ENCODE peak calls at places on chromosomes 12 and 14, in six cellular contexts. One of them, this sample, is unnamed.

GRCh38 chr14:32677381-32677780 is 261.3 kb upstream of the NPAS3 start:
- DNase-seq in Peyer's patch: no peak
- DNase-seq in lower leg skin: no peak
- DNase-seq in heart left ventricle: no peak
- DNase-seq in T-helper 2 cell: no peak
- DNase-seq in iris pigment epithelial cell: no peak
- DNase-seq in this sample: no peak

GRCh38 chr14:32256606-32257005 is 53.5 kb upstream of the RNU6-8 start:
- DNase-seq in T-helper 2 cell: no peak
- DNase-seq in lower leg skin: no peak
- DNase-seq in iris pigment epithelial cell: peak; percentile 67
- DNase-seq in Peyer's patch: no peak
- DNase-seq in heart left ventricle: no peak
- DNase-seq in this sample: peak; percentile 69

GRCh38 chr14:20630340-20631022 is 11.0 kb downstream of the OR6S1 start:
- DNase-seq in heart left ventricle: no peak
- DNase-seq in lower leg skin: no peak
- DNase-seq in T-helper 2 cell: peak; percentile 48
- DNase-seq in iris pigment epithelial cell: peak; percentile 71
- DNase-seq in Peyer's patch: peak; percentile 53
- DNase-seq in this sample: peak; percentile 7

GRCh38 chr12:96094201-96094600 is 58.8 kb upstream of the LTA4H start:
- DNase-seq in heart left ventricle: no peak
- DNase-seq in T-helper 2 cell: peak; percentile 53
- DNase-seq in lower leg skin: peak; percentile 18
- DNase-seq in iris pigment epithelial cell: no peak
- DNase-seq in Peyer's patch: no peak
- DNase-seq in this sample: no peak

GRCh38 chr12:128729628-128730121 is 94.1 kb downstream of the SLC15A4 start:
- DNase-seq in iris pigment epithelial cell: no peak
- DNase-seq in Peyer's patch: no peak
- DNase-seq in lower leg skin: no peak
- DNase-seq in T-helper 2 cell: no peak
- DNase-seq in heart left ventricle: no peak
- DNase-seq in this sample: no peak

GRCh38 chr12:6551496-6552139 is 4.2 kb downstream of the IFFO1 start:
- DNase-seq in Peyer's patch: no peak
- DNase-seq in iris pigment epithelial cell: peak; percentile 84
- DNase-seq in lower leg skin: no peak
- DNase-seq in T-helper 2 cell: no peak
- DNase-seq in heart left ventricle: peak; percentile 67
- DNase-seq in this sample: peak; percentile 65

GRCh38 chr14:90408713-90409112 is 11.9 kb downstream of the CALM1 start:
- DNase-seq in lower leg skin: no peak
- DNase-seq in iris pigment epithelial cell: peak; percentile 13
- DNase-seq in heart left ventricle: no peak
- DNase-seq in Peyer's patch: no peak
- DNase-seq in T-helper 2 cell: no peak
- DNase-seq in this sample: no peak

GRCh38 chr12:2053675-2054070 is 886 bp downstream of the CACNA1C start:
- DNase-seq in lower leg skin: no peak
- DNase-seq in Peyer's patch: no peak
- DNase-seq in T-helper 2 cell: no peak
- DNase-seq in iris pigment epithelial cell: no peak
- DNase-seq in heart left ventricle: no peak
- DNase-seq in this sample: no peak

GRCh38 chr12:15627995-15628945 is 160.9 kb downstream of the EPS8 start:
- DNase-seq in Peyer's patch: no peak
- DNase-seq in lower leg skin: no peak
- DNase-seq in T-helper 2 cell: no peak
- DNase-seq in iris pigment epithelial cell: peak; percentile 68
- DNase-seq in heart left ventricle: no peak
- DNase-seq in this sample: peak; percentile 80

GRCh38 chr12:109115758-109116610 is at the start of gene ACACB:
- DNase-seq in lower leg skin: peak; percentile 75
- DNase-seq in heart left ventricle: peak; percentile 92
- DNase-seq in Peyer's patch: peak; percentile 83
- DNase-seq in T-helper 2 cell: no peak
- DNase-seq in iris pigment epithelial cell: no peak
- DNase-seq in this sample: peak; percentile 46

GRCh38 chr12:93476555-93476954 is 9.2 kb downstream of the MRPL42 start:
- DNase-seq in heart left ventricle: no peak
- DNase-seq in iris pigment epithelial cell: no peak
- DNase-seq in Peyer's patch: no peak
- DNase-seq in lower leg skin: no peak
- DNase-seq in T-helper 2 cell: no peak
- DNase-seq in this sample: peak; percentile 21

GRCh38 chr14:101665478-101666078 is 95.9 kb upstream of the PPP2R5C start:
- DNase-seq in iris pigment epithelial cell: peak; percentile 53
- DNase-seq in heart left ventricle: no peak
- DNase-seq in Peyer's patch: peak; percentile 49
- DNase-seq in lower leg skin: no peak
- DNase-seq in T-helper 2 cell: peak; percentile 38
- DNase-seq in this sample: peak; percentile 46

GRCh38 chr12:26746315-26746714 is 86.7 kb downstream of the ITPR2 start:
- DNase-seq in iris pigment epithelial cell: peak; percentile 88
- DNase-seq in Peyer's patch: no peak
- DNase-seq in lower leg skin: no peak
- DNase-seq in heart left ventricle: no peak
- DNase-seq in T-helper 2 cell: peak; percentile 56
- DNase-seq in this sample: peak; percentile 70

GRCh38 chr12:122067966-122068365 is 10.6 kb upstream of the MLXIP start:
- DNase-seq in T-helper 2 cell: peak; percentile 67
- DNase-seq in iris pigment epithelial cell: peak; percentile 85
- DNase-seq in Peyer's patch: peak; percentile 92
- DNase-seq in lower leg skin: no peak
- DNase-seq in heart left ventricle: no peak
- DNase-seq in this sample: peak; percentile 73

GRCh38 chr12:51836833-51837184 is 11.7 kb downstream of the FIGNL2 start:
- DNase-seq in Peyer's patch: no peak
- DNase-seq in heart left ventricle: no peak
- DNase-seq in iris pigment epithelial cell: no peak
- DNase-seq in T-helper 2 cell: no peak
- DNase-seq in lower leg skin: no peak
- DNase-seq in this sample: no peak

GRCh38 chr12:120110550-120111501 is 5.7 kb downstream of the RAB35 start:
- DNase-seq in T-helper 2 cell: peak; percentile 74
- DNase-seq in heart left ventricle: peak; percentile 75
- DNase-seq in lower leg skin: peak; percentile 59
- DNase-seq in iris pigment epithelial cell: no peak
- DNase-seq in Peyer's patch: peak; percentile 82
- DNase-seq in this sample: no peak

GRCh38 chr14:74910556-74910955 is 12.5 kb downstream of the RPS6KL1 start:
- DNase-seq in heart left ventricle: no peak
- DNase-seq in T-helper 2 cell: no peak
- DNase-seq in iris pigment epithelial cell: no peak
- DNase-seq in lower leg skin: no peak
- DNase-seq in Peyer's patch: no peak
- DNase-seq in this sample: no peak

GRCh38 chr12:126668538-126668937 is 1598.4 kb upstream of the TMEM132C start:
- DNase-seq in Peyer's patch: no peak
- DNase-seq in iris pigment epithelial cell: peak; percentile 70
- DNase-seq in heart left ventricle: no peak
- DNase-seq in T-helper 2 cell: no peak
- DNase-seq in lower leg skin: no peak
- DNase-seq in this sample: peak; percentile 87

GRCh38 chr12:62346817-62347216 is 86.6 kb downstream of the USP15 start:
- DNase-seq in Peyer's patch: no peak
- DNase-seq in heart left ventricle: no peak
- DNase-seq in T-helper 2 cell: no peak
- DNase-seq in iris pigment epithelial cell: no peak
- DNase-seq in lower leg skin: no peak
- DNase-seq in this sample: no peak

GRCh38 chr12:88416786-88417185 is 163.5 kb downstream of the KITLG start:
- DNase-seq in Peyer's patch: no peak
- DNase-seq in lower leg skin: no peak
- DNase-seq in iris pigment epithelial cell: no peak
- DNase-seq in heart left ventricle: no peak
- DNase-seq in T-helper 2 cell: no peak
- DNase-seq in this sample: no peak

GRCh38 chr14:72599579-72600470 is 294.1 kb downstream of the DPF3 start:
- DNase-seq in iris pigment epithelial cell: no peak
- DNase-seq in Peyer's patch: no peak
- DNase-seq in lower leg skin: no peak
- DNase-seq in T-helper 2 cell: no peak
- DNase-seq in heart left ventricle: no peak
- DNase-seq in this sample: peak; percentile 54

GRCh38 chr14:92973265-92973797 is 50.4 kb downstream of the CHGA start:
- DNase-seq in iris pigment epithelial cell: peak; percentile 30
- DNase-seq in T-helper 2 cell: no peak
- DNase-seq in Peyer's patch: peak; percentile 80
- DNase-seq in heart left ventricle: peak; percentile 88
- DNase-seq in lower leg skin: peak; percentile 63
- DNase-seq in this sample: peak; percentile 70

GRCh38 chr12:49146406-49146805 is 15.2 kb upstream of the TUBA1B start:
- DNase-seq in Peyer's patch: no peak
- DNase-seq in T-helper 2 cell: no peak
- DNase-seq in iris pigment epithelial cell: no peak
- DNase-seq in lower leg skin: no peak
- DNase-seq in heart left ventricle: no peak
- DNase-seq in this sample: no peak

GRCh38 chr14:65560340-65561027 is 148.0 kb downstream of the FUT8 start:
- DNase-seq in T-helper 2 cell: no peak
- DNase-seq in heart left ventricle: no peak
- DNase-seq in iris pigment epithelial cell: peak; percentile 3
- DNase-seq in lower leg skin: no peak
- DNase-seq in Peyer's patch: no peak
- DNase-seq in this sample: no peak

GRCh38 chr14:36671149-36671548 is 9.5 kb downstream of the PAX9 start:
- DNase-seq in heart left ventricle: no peak
- DNase-seq in iris pigment epithelial cell: no peak
- DNase-seq in Peyer's patch: no peak
- DNase-seq in T-helper 2 cell: no peak
- DNase-seq in lower leg skin: no peak
- DNase-seq in this sample: no peak

GRCh38 chr12:59708484-59708883 is 112.7 kb downstream of the SLC16A7 start:
- DNase-seq in iris pigment epithelial cell: no peak
- DNase-seq in Peyer's patch: no peak
- DNase-seq in lower leg skin: no peak
- DNase-seq in T-helper 2 cell: no peak
- DNase-seq in heart left ventricle: no peak
- DNase-seq in this sample: no peak

GRCh38 chr12:11635341-11635740 is 14.1 kb upstream of the ETV6 start:
- DNase-seq in lower leg skin: no peak
- DNase-seq in Peyer's patch: no peak
- DNase-seq in heart left ventricle: no peak
- DNase-seq in iris pigment epithelial cell: no peak
- DNase-seq in T-helper 2 cell: no peak
- DNase-seq in this sample: no peak

GRCh38 chr14:32934891-32935633 is 3.6 kb upstream of the NPAS3 start:
- DNase-seq in heart left ventricle: no peak
- DNase-seq in iris pigment epithelial cell: no peak
- DNase-seq in Peyer's patch: no peak
- DNase-seq in lower leg skin: no peak
- DNase-seq in T-helper 2 cell: no peak
- DNase-seq in this sample: no peak